ENCODE peak calls at places on chromosomes 16 and 17, in four cellular contexts. One of them, this sample, is unnamed. For H3K4me1, the result is how much of the 10 kb centered on the place peaks cover.

GRCh38 chr16:49345829-49346228 is 27.8 kb upstream of the C16orf78 start:
- DNase-seq in psoas muscle: no peak
- DNase-seq in uterus: no peak
- DNase-seq in Peyer's patch: no peak
- DNase-seq in this sample: peak

GRCh38 chr16:65534121-65534528 is 412.3 kb upstream of the CDH11 start:
- DNase-seq in psoas muscle: no peak
- DNase-seq in uterus: no peak
- DNase-seq in Peyer's patch: no peak
- DNase-seq in this sample: no peak

GRCh38 chr16:29864205-29864604 is 1.2 kb upstream of the CDIPT start:
- DNase-seq in psoas muscle: no peak
- DNase-seq in uterus: no peak
- DNase-seq in Peyer's patch: no peak
- DNase-seq in this sample: no peak

GRCh38 chr16:10597184-10597583 is 16.8 kb upstream of the EMP2 start:
- DNase-seq in psoas muscle: no peak
- DNase-seq in uterus: no peak
- DNase-seq in Peyer's patch: no peak
- DNase-seq in this sample: no peak

GRCh38 chr17:74768763-74769114 is 7.4 kb downstream of the NAT9 start:
- DNase-seq in psoas muscle: no peak
- DNase-seq in uterus: no peak
- DNase-seq in Peyer's patch: no peak
- DNase-seq in this sample: no peak

GRCh38 chr17:35387496-35387895 is 14.1 kb upstream of the SLFN11 start:
- DNase-seq in psoas muscle: no peak
- DNase-seq in uterus: no peak
- DNase-seq in Peyer's patch: no peak
- DNase-seq in this sample: no peak

GRCh38 chr16:69201291-69201690 is 14.3 kb downstream of the SNTB2 start:
- DNase-seq in psoas muscle: no peak
- DNase-seq in uterus: no peak
- DNase-seq in Peyer's patch: no peak
- DNase-seq in this sample: no peak

GRCh38 chr16:31471875-31472558 is at the start of gene TGFB1I1:
- DNase-seq in psoas muscle: peak
- DNase-seq in uterus: peak
- DNase-seq in Peyer's patch: peak
- DNase-seq in this sample: peak

GRCh38 chr17:16872836-16873653 is 98.9 kb downstream of the TNFRSF13B start:
- DNase-seq in psoas muscle: no peak
- DNase-seq in uterus: no peak
- DNase-seq in Peyer's patch: peak
- DNase-seq in this sample: peak

GRCh38 chr17:16339402-16339801 is 13.9 kb downstream of the CENPV start:
- DNase-seq in psoas muscle: no peak
- DNase-seq in uterus: no peak
- DNase-seq in Peyer's patch: no peak
- DNase-seq in this sample: no peak

GRCh38 chr16:20348365-20349185 is 3.9 kb downstream of the UMOD start:
- DNase-seq in psoas muscle: no peak
- DNase-seq in uterus: no peak
- DNase-seq in Peyer's patch: no peak
- DNase-seq in this sample: no peak

GRCh38 chr16:76176616-76177015 is 100.6 kb upstream of the CNTNAP4 start:
- DNase-seq in psoas muscle: no peak
- DNase-seq in uterus: no peak
- DNase-seq in Peyer's patch: no peak
- DNase-seq in this sample: no peak

GRCh38 chr16:25093208-25094061 is 18.1 kb upstream of the LCMT1 start:
- DNase-seq in psoas muscle: no peak
- DNase-seq in uterus: no peak
- DNase-seq in Peyer's patch: no peak
- DNase-seq in this sample: no peak

GRCh38 chr16:48612621-48613020 is 2.6 kb upstream of the N4BP1 start:
- DNase-seq in psoas muscle: no peak
- DNase-seq in uterus: no peak
- DNase-seq in Peyer's patch: no peak
- DNase-seq in this sample: no peak

GRCh38 chr17:49637739-49638138 is 40.2 kb downstream of the SPOP start:
- DNase-seq in psoas muscle: no peak
- DNase-seq in uterus: no peak
- DNase-seq in Peyer's patch: no peak
- DNase-seq in this sample: no peak
- H3K4me1 ChIP-seq in psoas muscle: half or more
- H3K4me1 ChIP-seq in uterus: under half
- H3K4me1 ChIP-seq in Peyer's patch: under half
- H3K4me1 ChIP-seq in this sample: under half

GRCh38 chr17:2058521-2059124 is 3.7 kb downstream of the HIC1 start:
- DNase-seq in psoas muscle: peak
- DNase-seq in uterus: peak
- DNase-seq in Peyer's patch: peak
- DNase-seq in this sample: peak
- H3K4me1 ChIP-seq in psoas muscle: under half
- H3K4me1 ChIP-seq in uterus: under half
- H3K4me1 ChIP-seq in Peyer's patch: under half
- H3K4me1 ChIP-seq in this sample: under half

GRCh38 chr16:57804111-57804837 is 2.0 kb upstream of the KIFC3 start:
- DNase-seq in psoas muscle: no peak
- DNase-seq in uterus: no peak
- DNase-seq in Peyer's patch: no peak
- DNase-seq in this sample: peak

GRCh38 chr16:57801098-57801855 is 1.0 kb downstream of the KIFC3 start:
- DNase-seq in psoas muscle: no peak
- DNase-seq in uterus: no peak
- DNase-seq in Peyer's patch: no peak
- DNase-seq in this sample: peak

GRCh38 chr16:57803413-57803990 is 1.2 kb upstream of the KIFC3 start:
- DNase-seq in psoas muscle: no peak
- DNase-seq in uterus: no peak
- DNase-seq in Peyer's patch: no peak
- DNase-seq in this sample: peak

GRCh38 chr16:57801856-57802634 is at the start of gene KIFC3:
- DNase-seq in psoas muscle: peak
- DNase-seq in uterus: peak
- DNase-seq in Peyer's patch: peak
- DNase-seq in this sample: peak

DNA sequence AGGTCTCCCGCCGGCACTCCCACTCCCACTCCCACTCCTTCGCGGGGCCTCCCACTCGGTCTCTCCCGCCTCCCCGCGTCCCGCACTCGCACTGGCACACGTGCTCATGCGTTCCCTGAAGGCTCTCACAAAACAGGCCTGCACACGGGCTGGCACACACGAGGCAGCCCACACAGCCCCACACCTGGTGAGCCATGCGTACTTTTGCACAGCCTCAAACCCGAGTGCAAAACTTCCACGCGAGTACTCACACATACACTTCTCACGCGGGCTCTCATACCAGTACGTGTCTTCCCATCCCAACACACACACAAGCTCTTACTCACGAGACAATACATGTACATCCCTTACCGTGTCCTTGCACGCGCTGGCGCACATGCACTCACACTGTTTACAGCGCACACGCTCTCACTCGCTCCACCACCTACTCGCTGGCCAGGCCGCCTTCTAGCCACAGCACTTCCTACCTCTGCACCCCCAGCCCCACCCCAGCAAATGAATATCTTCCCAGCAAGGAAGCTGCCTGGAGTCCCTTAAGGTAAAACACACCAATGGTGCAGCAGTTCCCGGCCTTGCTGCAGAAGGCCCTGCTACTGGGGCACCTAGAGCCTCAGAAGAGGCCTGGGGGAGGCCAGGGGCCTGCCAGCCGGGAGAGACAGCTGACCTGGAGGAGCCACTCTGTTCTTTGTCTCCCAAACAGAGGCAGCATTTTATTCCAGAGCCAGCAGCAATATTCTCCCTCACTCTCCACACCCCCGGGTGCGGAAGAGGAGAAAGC is 533 bp upstream of the KIFC3 start:
- DNase-seq in psoas muscle: no peak
- DNase-seq in uterus: no peak
- DNase-seq in Peyer's patch: no peak
- DNase-seq in this sample: no peak
- H3K4me1 ChIP-seq in psoas muscle: half or more
- H3K4me1 ChIP-seq in uterus: under half
- H3K4me1 ChIP-seq in Peyer's patch: under half
- H3K4me1 ChIP-seq in this sample: under half

DNA sequence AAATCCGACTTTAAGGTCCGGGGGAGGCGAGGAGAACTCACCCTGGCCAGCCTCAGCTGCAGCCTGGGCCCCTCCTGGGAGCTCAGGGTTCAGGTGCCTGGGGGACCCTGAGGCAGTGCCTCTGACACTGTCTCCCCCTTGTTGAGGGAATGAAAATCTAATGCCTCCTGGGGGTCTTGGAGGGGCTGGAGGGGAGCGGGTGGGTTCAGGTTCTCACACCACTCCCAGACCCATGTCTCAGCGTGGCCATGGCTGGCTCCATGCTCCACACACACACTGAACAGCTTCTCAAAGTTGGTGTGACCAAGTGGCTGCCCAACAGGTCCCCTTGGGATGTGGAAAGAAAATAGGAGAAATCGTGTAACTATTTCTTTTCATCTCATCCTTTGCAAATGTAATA is 903 bp upstream of the PRCD start:
- DNase-seq in psoas muscle: no peak
- DNase-seq in uterus: no peak
- DNase-seq in Peyer's patch: no peak
- DNase-seq in this sample: no peak
- H3K4me1 ChIP-seq in psoas muscle: under half
- H3K4me1 ChIP-seq in uterus: under half
- H3K4me1 ChIP-seq in Peyer's patch: under half
- H3K4me1 ChIP-seq in this sample: under half

DNA sequence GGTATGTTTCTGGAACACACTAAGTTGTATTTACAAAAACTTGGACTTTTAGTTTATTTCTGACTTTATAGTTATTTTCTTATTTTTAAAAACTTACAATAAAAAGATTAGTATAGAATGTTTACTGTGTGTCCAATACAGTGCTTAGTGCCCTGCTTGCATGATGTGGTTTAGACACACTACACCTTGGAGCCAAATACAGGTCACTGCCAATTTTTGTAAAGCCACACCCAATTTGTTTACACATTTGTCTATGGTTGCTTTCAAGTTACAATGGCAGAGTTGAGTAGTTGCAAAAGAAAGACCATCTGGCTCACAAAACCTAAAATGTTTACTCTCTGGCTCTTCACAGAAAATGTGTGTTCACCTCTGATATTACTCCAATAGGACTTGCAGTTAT is 807.1 kb downstream of the KCNJ2 start:
- DNase-seq in psoas muscle: no peak
- DNase-seq in uterus: no peak
- DNase-seq in Peyer's patch: no peak
- DNase-seq in this sample: no peak
- H3K4me1 ChIP-seq in psoas muscle: under half
- H3K4me1 ChIP-seq in uterus: under half
- H3K4me1 ChIP-seq in Peyer's patch: under half
- H3K4me1 ChIP-seq in this sample: under half

GRCh38 chr17:76701471-76701967 is 9.2 kb downstream of the MXRA7 start:
- DNase-seq in psoas muscle: no peak
- DNase-seq in uterus: no peak
- DNase-seq in Peyer's patch: no peak
- DNase-seq in this sample: no peak
- H3K4me1 ChIP-seq in psoas muscle: under half
- H3K4me1 ChIP-seq in uterus: under half
- H3K4me1 ChIP-seq in Peyer's patch: under half
- H3K4me1 ChIP-seq in this sample: half or more